ENCODE peak calls at places on chromosome 6, in six cellular contexts. X is osteocyte; M is effector CD4-positive, alpha-beta T cell; Q is Kasumi-1; A is GM04504; C is AG09319. I is an unnamed sample.

GRCh38 chr6:21997414-21998037 is 299.3 kb downstream of the PRL start:
- DNase-seq in X (no peak), M (no peak), Q (no peak), A (no peak), C (no peak), I (no peak)

GRCh38 chr6:140105857-140106256 is 731.4 kb upstream of the CITED2 start:
- DNase-seq in X (no peak), M (no peak), Q (peak), A (no peak), C (no peak), I (no peak)

GRCh38 chr6:12992770-12993169 is 276.2 kb downstream of the PHACTR1 start:
- DNase-seq in X (no peak), M (no peak), Q (no peak), A (no peak), C (no peak), I (no peak)

GRCh38 chr6:54053893-54054391 is 57.3 kb upstream of the MLIP start:
- DNase-seq in X (no peak), M (no peak), Q (no peak), A (peak), C (peak), I (peak)

GRCh38 chr6:21836772-21837460 is 243.4 kb downstream of the SOX4 start:
- DNase-seq in X (no peak), M (no peak), Q (no peak), A (no peak), C (no peak), I (no peak)

GRCh38 chr6:30818426-30818841 is 65.9 kb upstream of the DDR1 start:
- DNase-seq in X (no peak), M (no peak), Q (no peak), A (peak), C (peak), I (peak)

GRCh38 chr6:19723533-19723932 is 113.6 kb upstream of the ID4 start:
- DNase-seq in X (no peak), M (no peak), Q (no peak), A (peak), C (peak), I (peak)

GRCh38 chr6:133240511-133241087 is 558 bp upstream of the EYA4 start:
- DNase-seq in X (no peak), M (no peak), Q (no peak), A (no peak), C (no peak), I (no peak)

GRCh38 chr6:136549359-136550044 is 720 bp downstream of the MAP7 start:
- DNase-seq in X (no peak), M (no peak), Q (no peak), A (no peak), C (no peak), I (no peak)

GRCh38 chr6:56868687-56869086 is 86.2 kb upstream of the BEND6 start:
- DNase-seq in X (no peak), M (no peak), Q (no peak), A (no peak), C (peak), I (no peak)

GRCh38 chr6:63764318-63764916 is 128.8 kb downstream of the PHF3 start:
- DNase-seq in X (no peak), M (no peak), Q (peak), A (peak), C (peak), I (peak)

GRCh38 chr6:13550656-13551055 is 23.7 kb upstream of the SIRT5 start:
- DNase-seq in X (no peak), M (no peak), Q (peak), A (no peak), C (no peak), I (no peak)

GRCh38 chr6:16681260-16681873 is 79.9 kb downstream of the ATXN1 start:
- DNase-seq in X (no peak), M (no peak), Q (peak), A (peak), C (peak), I (peak)

I was measured in AG04450.